ENCODE peak calls at places on chromosomes 4 and X, in eight cellular contexts. I is IMR-90, N is heart left ventricle, O is HCT116, F is esophagus muscularis mucosa, B is transverse colon, S is esophagus squamous epithelium, L is ovary. Q is an unnamed sample.

GRCh38 chr4:77877167-77877566 is 14.5 kb downstream of the MRPL1 start:
- DNase-seq in I (no peak), N (no peak), O (no peak), F (no peak), B (no peak), S (no peak), L (no peak), Q (no peak)

GRCh38 chr4:26441110-26441509 is 49.2 kb downstream of the CCKAR start:
- DNase-seq in I (peak; percentile 73), N (no peak), O (no peak), F (no peak), B (no peak), S (no peak), L (no peak), Q (no peak)

GRCh38 chr4:46270986-46271596 is 118.8 kb downstream of the GABRA2 start:
- DNase-seq in I (peak; percentile 4), N (no peak), O (no peak), F (no peak), B (no peak), S (no peak), L (no peak), Q (peak; percentile 4)

GRCh38 chrX:10230222-10230621 is 73.4 kb downstream of the CLCN4 start:
- DNase-seq in I (no peak), N (no peak), O (no peak), F (no peak), B (no peak), S (no peak), L (no peak), Q (no peak)

GRCh38 chr4:92421920-92422319 is 118.2 kb downstream of the GRID2 start:
- DNase-seq in I (no peak), N (no peak), O (no peak), F (no peak), B (no peak), S (no peak), L (no peak), Q (no peak)

GRCh38 chr4:90007494-90008167 is 113.0 kb downstream of the MMRN1 start:
- DNase-seq in I (no peak), N (no peak), O (no peak), F (no peak), B (no peak), S (no peak), L (no peak), Q (no peak)

GRCh38 chr4:52260507-52261302 is 209.6 kb downstream of the SPATA18 start:
- DNase-seq in I (no peak), N (peak; percentile 40), O (no peak), F (no peak), B (no peak), S (no peak), L (no peak), Q (no peak)

GRCh38 chrX:2708016-2708415 is 16.9 kb downstream of the CD99 start:
- DNase-seq in I (no peak), N (no peak), O (no peak), F (no peak), B (no peak), S (no peak), L (no peak), Q (no peak)

GRCh38 chr4:40546506-40546905 is 83.2 kb downstream of the RBM47 start:
- DNase-seq in I (no peak), N (no peak), O (no peak), F (no peak), B (peak; percentile 75), S (no peak), L (no peak), Q (no peak)

GRCh38 chr4:150518559-150518958 is 63.4 kb upstream of the MAB21L2 start:
- DNase-seq in I (peak; percentile 70), N (no peak), O (peak; percentile 37), F (no peak), B (no peak), S (no peak), L (no peak), Q (no peak)

GRCh38 chr4:150280081-150280950 is 202.1 kb downstream of the DCLK2 start:
- DNase-seq in I (peak; percentile 86), N (no peak), O (no peak), F (no peak), B (no peak), S (no peak), L (no peak), Q (no peak)

GRCh38 chrX:98962996-98963395 is 1447.1 kb downstream of the PCDH19 start:
- DNase-seq in I (no peak), N (no peak), O (no peak), F (no peak), B (no peak), S (no peak), L (no peak), Q (no peak)

GRCh38 chrX:131792356-131792749 is 230.7 kb upstream of the STK26 start:
- DNase-seq in I (peak; percentile 94), N (peak; percentile 27), O (no peak), F (no peak), B (peak; percentile 94), S (peak; percentile 66), L (peak; percentile 88), Q (no peak)

GRCh38 chrX:138858946-138859345 is 147.4 kb upstream of the FGF13 start:
- DNase-seq in I (no peak), N (no peak), O (no peak), F (no peak), B (no peak), S (no peak), L (no peak), Q (no peak)

GRCh38 chr4:183588169-183588675 is 70.8 kb downstream of the RWDD4 start:
- DNase-seq in I (peak; percentile 51), N (no peak), O (no peak), F (peak; percentile 85), B (no peak), S (no peak), L (no peak), Q (peak; percentile 51)

GRCh38 chr4:156971623-156972369 is at the start of gene PDGFC:
- DNase-seq in I (peak; percentile 65), N (peak; percentile 70), O (no peak), F (peak; percentile 94), B (peak; percentile 67), S (no peak), L (peak; percentile 88), Q (peak; percentile 31)

GRCh38 chr4:82293304-82293703 is 80.5 kb downstream of the HNRNPD start:
- DNase-seq in I (no peak), N (no peak), O (no peak), F (no peak), B (no peak), S (no peak), L (no peak), Q (no peak)

GRCh38 chrX:54042609-54043010 is 1.7 kb downstream of the PHF8 start:
- DNase-seq in I (peak; percentile 63), N (peak; percentile 36), O (peak; percentile 4), F (peak; percentile 89), B (peak; percentile 33), S (no peak), L (peak; percentile 67), Q (peak; percentile 18)

GRCh38 chrX:19670321-19670750 is 155.0 kb upstream of the MAP3K15 start:
- DNase-seq in I (peak; percentile 38), N (no peak), O (no peak), F (no peak), B (no peak), S (no peak), L (no peak), Q (peak; percentile 8)
- H3K4me3 ChIP-seq in I (peak overlapping the region; percentile 37), N (peak overlapping the region; percentile 12), O (peak overlapping the region; percentile 67), F (no peak overlapping the region), B (peak overlapping the region; percentile 14), S (no peak overlapping the region), L (no peak overlapping the region), Q (no peak overlapping the region)

GRCh38 chrX:71253253-71254091 is 468 bp downstream of the ZMYM3 start:
- DNase-seq in I (peak; percentile 13), N (peak; percentile 33), O (no peak), F (no peak), B (peak; percentile 46), S (no peak), L (peak; percentile 75), Q (no peak)

GRCh38 chrX:71252221-71252620 is 1.7 kb downstream of the ZMYM3 start:
- DNase-seq in I (no peak), N (no peak), O (no peak), F (no peak), B (no peak), S (no peak), L (no peak), Q (no peak)

GRCh38 chrX:71256051-71256450 is 2.1 kb upstream of the ZMYM3 start:
- DNase-seq in I (peak; percentile 28), N (no peak), O (no peak), F (no peak), B (no peak), S (no peak), L (no peak), Q (no peak)

GRCh38 chrX:71251456-71251973 is 2.4 kb downstream of the ZMYM3 start:
- DNase-seq in I (no peak), N (no peak), O (no peak), F (no peak), B (peak; percentile 11), S (no peak), L (no peak), Q (no peak)

GRCh38 chrX:71254092-71254941 is at the start of gene ZMYM3:
- DNase-seq in I (peak; percentile 76), N (peak; percentile 85), O (peak; percentile 50), F (peak; percentile 93), B (peak; percentile 88), S (peak; percentile 11), L (peak; percentile 89), Q (peak; percentile 64)
- TF ChIP-seq POLR2A in I (no peak), N (no peak), O (no peak), F (no peak), B (peak; percentile 41), S (no peak), L (no peak), Q (no peak)

DNA sequence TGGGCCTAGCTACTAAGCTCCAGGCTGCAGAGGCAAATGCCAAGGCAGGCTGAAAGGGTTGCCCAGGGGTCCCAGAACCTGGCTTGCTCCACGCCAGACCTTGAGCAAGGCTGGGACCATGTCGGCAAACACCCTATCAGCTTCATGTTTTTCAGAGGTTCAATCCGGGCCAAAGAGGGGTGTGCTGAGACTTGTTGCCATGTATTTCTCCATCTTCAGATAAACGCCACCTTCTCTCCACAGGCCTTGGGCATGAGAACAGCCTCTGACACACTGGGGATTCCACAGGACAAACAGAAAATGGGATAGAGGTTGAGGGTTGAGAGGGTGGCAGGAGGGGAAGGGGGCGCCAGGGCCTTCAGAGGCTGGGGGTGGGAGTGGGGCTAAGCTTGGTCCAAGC is 8.6 kb downstream of the PJA1 start:
- DNase-seq in I (no peak), N (no peak), O (no peak), F (no peak), B (no peak), S (no peak), L (no peak), Q (no peak)
- H3K27me3 ChIP-seq in I (peaks cover 3% of the 10 kb centered on the region), N (no peaks in the 10 kb centered on the region), O (no peaks in the 10 kb centered on the region), F (no peaks in the 10 kb centered on the region), B (no peaks in the 10 kb centered on the region), S (no peaks in the 10 kb centered on the region), L (no peaks in the 10 kb centered on the region), Q (peaks cover 11% of the 10 kb centered on the region)

DNA sequence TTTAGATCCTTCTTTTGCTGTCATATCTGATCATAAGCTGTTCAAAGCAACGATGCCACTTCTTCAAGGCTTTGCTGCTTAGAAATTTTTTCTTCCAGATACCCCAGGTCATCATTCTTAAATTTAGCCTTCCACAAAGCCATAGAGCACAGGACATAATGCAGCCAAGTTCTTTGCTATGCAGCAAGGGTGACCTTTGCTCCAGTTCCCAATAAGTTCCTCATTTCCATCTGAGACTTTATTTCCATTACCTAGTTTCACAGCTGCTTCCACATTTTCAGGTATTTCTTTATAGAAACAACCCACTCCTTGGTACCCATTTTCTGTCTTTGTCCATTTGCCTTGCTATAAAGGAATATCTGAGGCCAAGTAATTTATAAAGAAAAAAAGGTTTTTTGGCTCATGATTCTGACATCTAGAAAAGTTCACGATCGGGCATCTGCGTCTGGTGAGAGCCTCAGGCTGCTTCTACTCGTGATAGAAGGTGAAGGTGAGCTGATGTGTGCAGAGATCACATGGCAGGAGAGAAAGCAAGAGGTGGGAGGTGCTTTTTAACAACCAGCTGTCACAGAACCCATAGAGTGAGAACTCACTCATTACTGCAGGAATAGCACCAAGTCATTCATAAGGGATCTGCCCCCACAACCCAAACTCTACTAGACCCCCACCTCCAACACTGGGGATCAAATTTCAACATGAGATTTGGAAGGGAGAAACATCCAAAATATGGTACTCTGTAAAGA is 11.8 kb upstream of the TASL start:
- DNase-seq in I (no peak), N (no peak), O (no peak), F (no peak), B (no peak), S (no peak), L (no peak), Q (no peak)
- H3K4me3 ChIP-seq in I (no peak overlapping the region), N (no peak overlapping the region), O (no peak overlapping the region), F (no peak overlapping the region), B (no peak overlapping the region), S (no peak overlapping the region), L (no peak overlapping the region), Q (no peak overlapping the region)

Q was measured in tibial nerve.